ENCODE peak calls at places on chromosomes 7 and 10, in four cellular contexts. C, N, E and S are unnamed samples. For H3K4me1, the result is how much of the 10 kb centered on the place peaks cover.

GRCh38 chr7:13850185-13850752 is 139.2 kb downstream of the ETV1 start:
- DNase-seq in C (no peak), E (no peak), N (peak), S (no peak)

GRCh38 chr10:8670461-8670860 is 616.0 kb downstream of the GATA3 start:
- DNase-seq in C (no peak), N (no peak), E (no peak), S (no peak)

GRCh38 chr10:15439381-15439837 is 68.3 kb upstream of the FAM171A1 start:
- DNase-seq in N (no peak), E (peak), C (no peak), S (peak)

GRCh38 chr10:97037365-97038361 is 148.1 kb downstream of the SLIT1 start:
- DNase-seq in N (peak), C (peak), E (peak), S (peak)

GRCh38 chr7:92749832-92750231 is 86.5 kb downstream of the CDK6 start:
- DNase-seq in E (no peak), C (no peak), N (no peak), S (no peak)

GRCh38 chr7:30887464-30887872 is 24.2 kb upstream of the AQP1 start:
- DNase-seq in N (no peak), C (peak), E (peak), S (no peak)

GRCh38 chr7:138981332-138982203 is at the start of gene KIAA1549:
- DNase-seq in N (peak), C (peak), E (peak), S (peak)

GRCh38 chr10:123974406-123974805 is 82.8 kb upstream of the CPXM2 start:
- DNase-seq in C (peak), E (no peak), N (peak), S (no peak)

GRCh38 chr10:103966671-103967432 is at the start of gene SLK:
- DNase-seq in E (peak), C (peak), N (peak), S (peak)

GRCh38 chr10:26978531-26978930 is 117.8 kb upstream of the ABI1 start:
- DNase-seq in E (no peak), N (no peak), C (no peak), S (no peak)

GRCh38 chr7:100082978-100083377 is 1.5 kb upstream of the ZNF3 start:
- DNase-seq in N (no peak), E (no peak), C (no peak), S (no peak)
- H3K27ac ChIP-seq in N (no peak), E (no peak), C (no peak), S (peak)

DNA sequence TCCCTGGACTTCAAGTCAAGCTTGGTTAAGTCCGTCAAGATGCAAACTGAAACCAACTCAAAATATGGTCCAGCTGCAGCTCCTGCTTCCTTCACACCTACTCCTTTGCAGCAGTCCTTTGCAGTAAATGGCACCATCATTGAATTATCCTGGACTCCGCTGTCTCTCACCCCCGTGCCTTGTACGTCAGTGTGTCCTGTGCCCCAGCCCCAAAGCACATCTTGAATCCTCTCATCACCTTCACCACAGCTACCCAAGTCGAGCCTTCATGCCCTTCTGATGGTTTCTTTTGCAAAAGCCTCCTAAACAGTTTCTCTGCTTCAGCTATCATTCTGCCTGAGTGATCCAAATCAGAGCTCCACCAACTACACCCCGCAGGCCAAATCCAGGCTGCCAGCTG is 88.4 kb upstream of the LEP start:
- DNase-seq in E (no peak), N (no peak), C (no peak), S (no peak)
- H3K4me1 ChIP-seq in E (under half), N (under half), C (under half), S (under half)

DNA sequence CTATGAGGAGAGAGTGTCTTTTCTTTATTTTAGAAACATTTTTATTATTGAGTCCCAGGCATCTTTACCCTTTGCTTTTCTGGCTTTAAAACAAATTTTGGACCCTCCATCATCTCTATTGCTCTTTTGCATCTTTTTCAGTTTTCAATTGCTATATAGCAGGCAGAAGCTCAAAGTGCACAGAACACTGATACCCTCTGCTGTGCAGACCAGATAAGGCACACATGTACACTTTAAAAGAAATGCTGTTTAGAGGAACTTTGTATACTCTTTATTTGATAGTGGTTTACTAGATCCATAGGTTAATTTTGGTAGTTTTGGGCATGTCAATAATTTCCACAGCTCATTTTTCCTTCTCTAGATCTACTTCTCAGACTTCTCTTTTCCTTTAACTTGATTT is 324.2 kb downstream of the SH2D4B start:
- DNase-seq in C (no peak), E (no peak), N (no peak), S (no peak)
- TF ChIP-seq CTCF in C (no peak), E (no peak), N (no peak), S (no peak)

DNA sequence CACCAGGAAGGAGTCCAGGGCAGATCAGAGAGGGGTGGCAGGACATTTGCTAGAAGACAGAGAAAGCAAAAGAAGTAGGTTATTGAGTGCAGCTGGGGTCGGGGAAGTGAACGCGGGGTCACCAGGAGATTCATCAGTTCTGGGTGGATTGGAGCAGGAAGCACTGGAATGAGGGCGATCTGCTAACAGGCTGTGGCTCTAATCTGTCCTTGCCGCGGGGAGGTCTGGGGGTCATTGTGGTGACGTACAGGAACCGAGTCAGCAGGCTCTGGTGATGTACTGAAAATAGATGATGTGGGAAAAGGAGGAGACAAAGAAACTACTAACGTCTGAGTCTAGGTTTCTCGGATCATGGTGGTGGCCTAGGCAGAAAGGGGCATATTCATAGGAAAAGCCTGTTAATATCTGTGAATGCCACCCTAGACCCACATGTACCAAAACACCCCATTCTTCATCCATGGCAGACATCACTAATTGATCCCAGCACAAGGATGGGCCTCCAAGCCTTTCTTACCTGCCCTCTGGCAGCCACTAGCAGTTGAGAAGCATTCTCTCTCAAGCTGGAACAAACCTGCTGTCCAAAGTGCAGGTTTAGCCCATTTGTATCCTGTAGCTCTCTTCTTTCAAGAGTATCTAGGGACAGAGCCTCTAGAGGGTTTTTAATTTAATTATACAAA is 134.5 kb downstream of the C10orf105 start:
- DNase-seq in E (no peak), C (no peak), N (no peak), S (no peak)
- H3K27ac ChIP-seq in E (no peak), C (no peak), N (no peak), S (no peak)

DNA sequence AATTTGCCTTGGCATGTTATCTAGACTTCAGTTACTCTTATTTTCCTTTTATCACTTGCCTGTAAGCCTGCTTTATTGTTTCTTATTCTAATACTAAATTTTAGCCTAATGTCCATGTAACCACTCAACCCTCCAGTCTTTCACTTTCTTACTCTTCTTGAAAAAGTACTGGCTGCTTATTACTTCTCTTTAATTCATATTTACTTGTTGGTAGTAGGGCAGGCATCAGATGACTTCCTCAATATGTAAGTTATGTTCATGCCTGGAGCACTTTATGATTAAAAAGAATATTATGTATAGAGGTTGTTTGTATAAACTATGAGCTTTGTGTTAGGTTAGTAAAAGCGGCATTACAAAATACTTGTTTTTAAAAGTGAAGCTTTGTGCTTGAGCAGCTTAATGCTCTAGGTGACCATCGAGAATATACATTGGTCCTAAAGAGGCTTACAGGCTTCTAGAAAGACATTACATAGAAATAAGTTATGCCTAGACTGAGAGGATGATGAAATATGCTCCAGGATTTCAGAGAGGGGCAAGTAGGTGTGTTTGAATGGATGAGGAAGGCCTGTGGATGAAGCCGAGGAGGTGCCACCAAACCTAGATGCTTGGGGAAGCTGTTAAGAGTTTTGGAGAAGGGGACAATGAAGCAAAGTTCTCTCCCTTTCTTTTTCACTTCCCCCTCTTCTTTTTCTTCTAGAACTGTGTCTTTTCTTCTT is 207.1 kb upstream of the HDAC9 start:
- DNase-seq in E (no peak), N (no peak), C (no peak), S (no peak)
- H3K4me1 ChIP-seq in E (under half), N (under half), C (under half), S (under half)

DNA sequence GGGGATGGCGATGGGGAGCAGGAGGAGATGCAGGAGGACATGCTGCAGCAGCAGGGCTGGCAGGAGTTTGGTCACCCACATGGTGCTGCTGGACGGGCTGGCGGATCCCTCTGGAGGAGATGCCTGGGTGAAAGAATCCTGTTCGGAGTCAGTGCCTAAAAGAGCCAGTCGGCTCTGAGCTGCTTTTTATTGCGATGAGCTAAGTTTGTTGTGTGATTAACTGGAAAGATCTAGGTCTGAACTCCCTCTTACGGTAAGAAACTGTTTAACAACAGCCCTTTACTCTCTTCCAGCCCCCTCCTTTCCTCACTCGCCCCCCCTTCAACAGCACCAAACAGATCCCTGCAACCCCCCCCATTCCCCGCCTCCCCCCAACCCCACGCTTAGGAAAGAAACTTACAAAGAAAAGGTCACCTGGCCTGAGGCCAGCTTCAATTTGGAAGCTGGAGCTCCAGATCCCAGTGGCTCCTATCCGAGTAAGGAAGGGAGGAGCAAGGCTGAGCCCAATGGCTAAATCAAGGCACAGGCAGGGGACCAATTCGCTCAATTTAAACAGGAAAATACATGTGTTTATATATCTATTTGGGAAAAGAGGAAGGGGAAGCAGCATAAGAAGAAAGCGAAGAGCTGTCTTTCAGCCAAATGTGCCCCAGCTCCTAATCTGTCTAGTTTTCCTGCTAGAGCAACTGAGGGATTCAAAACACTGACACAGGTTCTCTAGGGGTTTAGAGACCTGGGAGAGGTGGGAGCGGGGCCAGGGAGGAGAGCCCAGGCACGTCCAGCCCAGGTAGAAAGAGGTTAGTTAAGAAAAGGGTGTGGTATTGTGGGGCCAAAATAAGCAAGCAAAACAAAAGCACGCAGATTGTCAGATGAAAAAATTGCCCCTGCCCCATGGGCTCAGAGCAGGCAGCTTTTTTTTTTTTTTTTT is at the start of gene HGF:
- DNase-seq in N (no peak), E (peak), C (peak), S (peak)
- TF ChIP-seq CTCF in N (no peak), E (no peak), C (no peak), S (peak)

DNA sequence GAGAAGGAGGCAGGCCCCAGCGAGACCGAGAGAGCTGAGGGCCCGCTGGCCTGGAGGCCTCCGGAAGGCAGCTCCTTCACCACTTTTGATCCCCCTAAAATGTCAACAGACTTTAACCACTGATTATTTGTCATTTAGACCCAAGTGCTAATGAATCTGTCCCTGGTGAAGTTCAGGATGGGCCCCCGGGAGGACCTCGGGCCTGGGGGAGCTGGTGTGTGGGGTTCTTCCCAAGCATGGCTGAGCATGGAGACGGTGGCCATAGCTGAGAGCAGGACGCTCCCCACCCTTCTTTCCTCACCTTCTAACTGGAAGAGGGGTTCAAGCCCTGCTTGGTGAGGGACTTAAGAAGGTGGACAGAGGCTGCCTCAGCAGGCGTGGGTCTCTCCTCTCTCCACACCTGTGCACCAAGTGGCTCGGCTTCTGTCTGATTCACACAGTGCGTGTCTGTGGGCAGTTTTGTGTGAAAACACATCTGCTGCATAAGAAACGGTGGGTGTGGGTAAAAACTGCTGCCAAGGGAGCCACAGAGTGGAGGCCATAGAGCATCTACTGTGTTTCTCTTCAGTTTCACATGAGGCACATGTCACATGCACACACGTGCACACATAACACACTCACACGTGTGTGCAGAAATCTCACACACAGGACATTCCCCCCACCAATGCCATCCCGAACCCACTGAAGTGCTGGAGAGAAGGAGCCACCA is 53.5 kb upstream of the VIPR2 start:
- DNase-seq in C (no peak), E (no peak), N (no peak), S (no peak)
- H3K27ac ChIP-seq in C (no peak), E (no peak), N (no peak), S (no peak)

DNA sequence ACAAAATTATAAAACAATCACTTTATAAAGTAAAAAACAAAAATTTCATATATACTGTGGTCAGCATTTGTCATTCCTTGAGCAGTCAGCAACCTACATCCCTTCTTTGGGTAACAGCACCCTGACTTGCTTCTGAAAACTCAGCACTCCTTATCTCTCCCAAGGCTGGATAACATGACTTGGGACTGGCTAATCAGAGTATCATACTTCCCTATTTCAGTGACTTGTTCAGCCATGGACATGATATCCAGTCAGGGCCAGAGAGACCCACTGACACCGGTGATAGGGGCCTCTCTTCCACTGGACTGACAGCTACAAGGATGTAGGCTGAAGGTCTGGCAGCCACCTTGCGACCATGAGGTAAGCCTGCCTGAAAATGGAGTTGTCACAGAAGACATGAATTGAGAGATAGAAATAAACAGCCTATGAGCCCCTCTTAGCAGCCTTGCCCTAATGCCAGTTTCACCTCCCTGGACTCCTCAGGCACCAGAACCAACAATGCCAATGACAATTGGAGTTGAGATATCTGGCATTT is 84.4 kb upstream of the NEBL start:
- DNase-seq in C (no peak), N (no peak), E (no peak), S (no peak)
- H3K4me1 ChIP-seq in C (under half), N (under half), E (under half), S (under half)

GRCh38 chr10:78731675-78732074 is 337.1 kb upstream of the ZMIZ1 start:
- DNase-seq in C (no peak), E (no peak), N (no peak), S (no peak)
- TF ChIP-seq CTCF in C (no peak), E (no peak), N (no peak), S (no peak)

DNA sequence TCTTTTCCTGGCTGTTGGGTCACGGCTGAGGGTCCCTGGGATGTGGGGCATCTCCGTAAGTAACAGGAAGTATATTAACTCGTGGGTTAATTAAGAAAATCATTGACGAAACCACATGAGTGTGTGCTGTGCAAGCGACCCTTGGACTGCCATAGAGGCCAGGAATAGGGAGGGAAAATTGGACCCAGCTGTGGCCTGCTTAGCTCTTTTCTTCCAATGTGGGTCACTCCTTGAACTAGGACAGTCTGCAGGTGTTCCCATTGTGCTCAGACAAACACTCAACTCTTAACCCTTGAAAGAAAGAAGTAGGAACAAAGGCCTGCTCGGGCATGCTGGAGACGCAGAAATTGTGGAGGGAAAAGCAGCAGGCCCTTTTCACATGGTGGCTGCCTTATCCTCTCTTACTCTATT is 25.6 kb upstream of the PLEKHA1 start:
- DNase-seq in N (no peak), E (peak), C (no peak), S (no peak)
- H3K27ac ChIP-seq in N (no peak), E (peak), C (no peak), S (no peak)